ENCODE peak calls at places on chromosomes 6 and 20, in ten cellular contexts. R, H, A, X, F, P, Q, D, W and Y are unnamed samples.

GRCh38 chr20:46828471-46828870 is 66.2 kb upstream of the EYA2 start:
- DNase-seq in R (no peak), H (no peak), A (no peak), X (no peak), F (no peak), P (no peak), Q (no peak), D (no peak), W (no peak), Y (no peak)

GRCh38 chr6:149454405-149454848 is 30.4 kb downstream of the ZC3H12D start:
- DNase-seq in R (no peak), H (no peak), A (peak), X (no peak), F (peak), P (no peak), Q (peak), D (no peak), W (no peak), Y (peak)

GRCh38 chr20:63708301-63709148 is 686 bp downstream of the ZGPAT start:
- DNase-seq in R (no peak), H (peak), A (peak), X (no peak), F (no peak), P (no peak), Q (peak), D (no peak), W (no peak), Y (no peak)

GRCh38 chr6:49305010-49305409 is 158.0 kb downstream of the MMUT start:
- DNase-seq in R (no peak), H (no peak), A (no peak), X (no peak), F (peak), P (no peak), Q (no peak), D (no peak), W (no peak), Y (no peak)

GRCh38 chr20:63423751-63424150 is 48.7 kb downstream of the KCNQ2 start:
- DNase-seq in R (no peak), H (no peak), A (no peak), X (no peak), F (no peak), P (no peak), Q (no peak), D (no peak), W (no peak), Y (no peak)

GRCh38 chr20:64105846-64106434 is 1.4 kb downstream of the NPBWR2 start:
- DNase-seq in R (no peak), H (peak), A (no peak), X (no peak), F (no peak), P (no peak), Q (peak), D (no peak), W (no peak), Y (no peak)

GRCh38 chr6:144055121-144055931 is 40.0 kb downstream of the SF3B5 start:
- DNase-seq in R (no peak), H (no peak), A (no peak), X (no peak), F (no peak), P (no peak), Q (no peak), D (no peak), W (no peak), Y (no peak)

GRCh38 chr6:90083891-90084290 is 189.6 kb downstream of the GJA10 start:
- DNase-seq in R (peak), H (no peak), A (no peak), X (no peak), F (no peak), P (no peak), Q (peak), D (no peak), W (peak), Y (no peak)

GRCh38 chr6:33249732-33250625 is 21.7 kb downstream of the VPS52 start:
- DNase-seq in R (no peak), H (no peak), A (peak), X (no peak), F (peak), P (no peak), Q (peak), D (no peak), W (no peak), Y (no peak)

GRCh38 chr20:51440589-51440988 is 101.9 kb downstream of the NFATC2 start:
- DNase-seq in R (no peak), H (no peak), A (no peak), X (no peak), F (no peak), P (no peak), Q (peak), D (no peak), W (no peak), Y (no peak)

GRCh38 chr6:111534366-111534765 is 51.3 kb upstream of the REV3L start:
- DNase-seq in R (no peak), H (no peak), A (peak), X (no peak), F (peak), P (no peak), Q (no peak), D (no peak), W (no peak), Y (peak)

GRCh38 chr6:53628354-53629119 is 37.0 kb downstream of the KLHL31 start:
- DNase-seq in R (no peak), H (no peak), A (no peak), X (no peak), F (no peak), P (no peak), Q (no peak), D (no peak), W (no peak), Y (peak)

GRCh38 chr20:50284811-50285375 is 94.3 kb downstream of the CEBPB start:
- DNase-seq in R (no peak), H (no peak), A (peak), X (no peak), F (no peak), P (no peak), Q (no peak), D (no peak), W (no peak), Y (no peak)

GRCh38 chr6:111823831-111824607 is 49.2 kb downstream of the FYN start:
- DNase-seq in R (no peak), H (no peak), A (no peak), X (no peak), F (peak), P (peak), Q (no peak), D (no peak), W (no peak), Y (no peak)

GRCh38 chr20:48098099-48098498 is 312.8 kb upstream of the SULF2 start:
- DNase-seq in R (no peak), H (no peak), A (no peak), X (no peak), F (no peak), P (no peak), Q (no peak), D (peak), W (peak), Y (no peak)

GRCh38 chr6:82988904-82989303 is 76.7 kb downstream of the UBE3D start:
- DNase-seq in R (no peak), H (no peak), A (no peak), X (no peak), F (peak), P (no peak), Q (no peak), D (no peak), W (no peak), Y (no peak)

GRCh38 chr20:50027611-50028105 is 44.9 kb downstream of the SNAI1 start:
- DNase-seq in R (no peak), H (no peak), A (peak), X (no peak), F (peak), P (no peak), Q (no peak), D (no peak), W (peak), Y (no peak)

GRCh38 chr6:36626636-36627035 is 32.5 kb downstream of the SRSF3 start:
- DNase-seq in R (no peak), H (no peak), A (peak), X (no peak), F (no peak), P (no peak), Q (peak), D (no peak), W (no peak), Y (no peak)

GRCh38 chr6:134614606-134615485 is 296.9 kb upstream of the SGK1 start:
- DNase-seq in R (no peak), H (no peak), A (no peak), X (no peak), F (no peak), P (no peak), Q (no peak), D (no peak), W (no peak), Y (no peak)

GRCh38 chr6:2179950-2180349 is 65.5 kb downstream of the GMDS start:
- DNase-seq in R (no peak), H (no peak), A (no peak), X (no peak), F (no peak), P (no peak), Q (no peak), D (no peak), W (no peak), Y (no peak)
- TF ChIP-seq POLR2AphosphoS5 in R (no peak), H (no peak), A (no peak), X (no peak), F (no peak), P (no peak), Q (no peak), D (no peak), W (no peak), Y (no peak)

GRCh38 chr6:39411465-39411864 is 89.0 kb upstream of the KCNK16 start:
- DNase-seq in R (no peak), H (no peak), A (no peak), X (peak), F (no peak), P (no peak), Q (no peak), D (no peak), W (no peak), Y (no peak)
- TF ChIP-seq CTCF in R (no peak), H (no peak), A (no peak), X (no peak), F (no peak), P (no peak), Q (no peak), D (no peak), W (no peak), Y (no peak)

GRCh38 chr20:42110301-42110700 is 492.1 kb upstream of the CHD6 start:
- DNase-seq in R (no peak), H (no peak), A (no peak), X (no peak), F (no peak), P (no peak), Q (no peak), D (no peak), W (no peak), Y (no peak)

GRCh38 chr20:42118001-42118400 is 499.8 kb upstream of the CHD6 start:
- DNase-seq in R (no peak), H (no peak), A (no peak), X (no peak), F (no peak), P (no peak), Q (no peak), D (no peak), W (no peak), Y (no peak)

GRCh38 chr20:42111349-42111748 is 493.2 kb upstream of the CHD6 start:
- DNase-seq in R (no peak), H (no peak), A (no peak), X (no peak), F (no peak), P (no peak), Q (no peak), D (no peak), W (no peak), Y (no peak)

GRCh38 chr20:42113236-42113635 is 495.1 kb upstream of the CHD6 start:
- DNase-seq in R (no peak), H (no peak), A (no peak), X (no peak), F (no peak), P (no peak), Q (peak), D (no peak), W (no peak), Y (no peak)

GRCh38 chr20:42112161-42112560 is 494.0 kb upstream of the CHD6 start:
- DNase-seq in R (no peak), H (no peak), A (no peak), X (no peak), F (no peak), P (no peak), Q (no peak), D (no peak), W (no peak), Y (no peak)
- TF ChIP-seq POLR2AphosphoS5 in R (no peak), H (no peak), A (no peak), X (no peak), F (no peak), P (no peak), Q (no peak), D (no peak), W (no peak), Y (no peak)

GRCh38 chr6:7159790-7160525 is 52.2 kb downstream of the RREB1 start:
- DNase-seq in R (no peak), H (no peak), A (no peak), X (no peak), F (no peak), P (peak), Q (no peak), D (no peak), W (no peak), Y (no peak)

GRCh38 chr6:7156666-7157278 is 49.0 kb downstream of the RREB1 start:
- DNase-seq in R (no peak), H (no peak), A (no peak), X (no peak), F (no peak), P (no peak), Q (no peak), D (no peak), W (no peak), Y (no peak)

GRCh38 chr6:7161253-7161623 is 53.5 kb downstream of the RREB1 start:
- DNase-seq in R (no peak), H (no peak), A (no peak), X (no peak), F (no peak), P (no peak), Q (no peak), D (no peak), W (no peak), Y (no peak)

GRCh38 chr6:7155871-7156579 is 48.3 kb downstream of the RREB1 start:
- DNase-seq in R (peak), H (peak), A (no peak), X (no peak), F (no peak), P (no peak), Q (no peak), D (no peak), W (no peak), Y (no peak)

DNA sequence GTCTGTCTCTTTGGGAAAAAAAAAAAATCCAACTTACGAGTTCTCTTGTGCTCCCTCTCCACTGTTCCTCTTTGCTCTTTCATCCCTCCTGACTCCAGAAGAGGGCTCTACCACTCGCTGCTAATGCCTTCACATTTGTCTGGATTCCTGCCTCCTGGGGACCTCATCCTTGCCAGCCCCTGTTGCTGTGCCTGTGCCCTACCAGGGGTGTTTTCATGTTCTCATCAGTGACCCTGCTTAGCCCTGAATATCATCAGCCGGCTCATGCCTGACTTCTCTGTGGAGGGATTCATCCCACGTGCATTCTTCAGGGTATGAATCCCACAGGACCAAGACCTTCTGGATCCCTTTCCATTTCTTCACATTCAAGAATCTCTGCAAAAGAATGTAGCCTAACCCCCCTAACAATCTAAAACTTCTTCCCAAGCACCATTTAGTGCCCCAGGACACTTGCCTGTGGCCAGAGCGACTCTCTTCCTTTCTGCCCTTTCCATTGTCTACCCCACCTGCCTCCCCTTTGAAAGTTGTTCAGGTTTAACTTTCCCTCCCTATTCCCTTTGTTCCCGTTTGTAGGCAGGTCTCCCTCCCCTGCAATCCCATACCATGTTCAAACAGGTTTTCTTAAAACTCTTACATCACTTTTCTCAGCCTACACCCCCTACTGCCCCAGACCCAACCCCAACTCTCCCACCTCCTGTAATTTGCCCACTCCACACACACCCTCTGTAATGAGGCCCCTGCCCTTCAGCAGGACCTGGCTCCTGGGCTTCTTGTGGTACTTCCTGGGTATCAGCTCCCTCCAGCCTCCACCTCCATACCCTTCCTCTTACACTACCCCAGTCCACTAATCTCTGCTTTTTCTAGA is 50.2 kb downstream of the RREB1 start:
- DNase-seq in R (no peak), H (peak), A (no peak), X (no peak), F (no peak), P (no peak), Q (no peak), D (no peak), W (no peak), Y (no peak)
- TF ChIP-seq CTCF in R (no peak), H (no peak), A (no peak), X (no peak), F (no peak), P (peak), Q (no peak), D (no peak), W (peak), Y (no peak)

DNA sequence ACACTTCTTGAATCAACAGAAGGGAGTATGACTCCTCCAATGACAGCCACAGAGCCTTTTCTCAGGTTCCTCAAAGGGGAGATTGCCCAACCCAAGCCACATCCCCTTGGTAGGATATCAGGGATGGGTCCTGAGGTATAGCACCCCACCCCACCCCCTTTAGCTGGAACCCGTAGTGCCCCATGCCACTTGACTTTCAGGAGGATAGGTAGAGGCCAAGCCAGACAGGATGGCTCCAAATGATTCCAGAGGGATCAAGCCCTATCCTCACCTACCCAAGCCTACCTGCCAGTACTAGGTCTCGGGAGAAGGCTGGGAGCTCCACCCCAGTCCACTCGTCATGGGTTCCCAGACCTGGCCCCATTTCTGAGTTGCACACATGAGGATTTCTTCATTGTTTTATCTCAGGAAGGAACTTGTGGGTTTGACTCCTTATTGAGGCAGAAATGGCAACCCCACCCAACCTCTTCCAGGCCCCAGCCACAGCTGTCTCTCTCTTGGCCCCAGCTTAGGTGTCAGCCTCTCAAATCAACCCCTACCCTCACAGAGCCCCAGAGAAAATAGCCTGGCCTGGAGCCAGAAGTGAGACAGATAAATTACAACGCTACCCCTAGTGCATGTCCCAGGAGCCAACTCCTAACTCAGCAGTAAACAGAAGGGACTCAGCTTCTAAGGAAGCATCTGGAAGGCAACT is 3.6 kb downstream of the CCND3 start:
- DNase-seq in R (no peak), H (no peak), A (no peak), X (no peak), F (peak), P (no peak), Q (no peak), D (no peak), W (no peak), Y (no peak)
- TF ChIP-seq POLR2AphosphoS5 in R (no peak), H (no peak), A (no peak), X (no peak), F (no peak), P (no peak), Q (no peak), D (no peak), W (no peak), Y (no peak)

DNA sequence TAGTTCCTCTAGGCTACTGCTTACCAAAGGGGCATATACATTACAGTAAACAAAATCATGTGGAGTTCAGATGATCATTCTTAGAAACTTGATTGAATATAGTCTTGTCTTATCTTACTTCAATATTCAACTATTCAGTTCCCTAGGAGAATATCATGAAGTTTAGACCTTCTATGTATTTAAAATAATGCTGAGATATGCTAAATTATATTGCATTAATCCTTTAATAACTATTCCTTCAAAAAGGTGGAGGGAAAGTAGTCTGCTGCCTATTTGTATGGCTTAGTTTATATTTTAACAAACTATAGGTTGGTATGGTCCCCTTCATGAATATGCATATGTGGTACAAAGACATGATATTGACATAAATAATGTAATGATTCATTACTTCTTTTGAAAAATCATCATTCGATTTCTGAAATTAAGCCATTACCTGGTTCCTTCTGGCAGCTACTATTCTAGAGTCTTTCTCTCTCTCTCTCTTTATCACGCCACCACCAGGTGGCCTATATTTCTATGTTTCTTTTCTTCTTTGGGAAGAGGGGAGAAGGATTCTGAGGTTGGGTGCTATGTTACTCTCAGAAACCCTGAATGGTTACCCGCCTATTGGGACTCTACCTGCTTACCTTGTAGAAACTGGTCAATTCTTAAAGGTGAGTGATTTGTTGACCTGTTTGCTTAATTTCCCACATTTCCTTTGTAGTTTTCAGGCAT is 855.8 kb downstream of the HACE1 start:
- DNase-seq in R (no peak), H (peak), A (no peak), X (no peak), F (no peak), P (peak), Q (no peak), D (no peak), W (no peak), Y (no peak)
- TF ChIP-seq CTCF in R (no peak), H (peak), A (no peak), X (no peak), F (no peak), P (peak), Q (no peak), D (peak), W (no peak), Y (no peak)

GRCh38 chr20:2872304-2873009 is 824 bp upstream of the PTPRA start:
- DNase-seq in R (peak), H (peak), A (peak), X (no peak), F (peak), P (peak), Q (peak), D (no peak), W (peak), Y (peak)

GRCh38 chr20:2874456-2874855 is 1.2 kb downstream of the PTPRA start:
- DNase-seq in R (no peak), H (peak), A (no peak), X (no peak), F (peak), P (no peak), Q (no peak), D (no peak), W (no peak), Y (no peak)

GRCh38 chr20:2871555-2872303 is 1.6 kb upstream of the PTPRA start:
- DNase-seq in R (no peak), H (peak), A (no peak), X (no peak), F (no peak), P (peak), Q (no peak), D (no peak), W (peak), Y (no peak)

GRCh38 chr20:2873010-2873746 is at the start of gene PTPRA:
- DNase-seq in R (peak), H (peak), A (peak), X (peak), F (peak), P (peak), Q (peak), D (peak), W (peak), Y (peak)

GRCh38 chr20:2873747-2874041 is 413 bp downstream of the PTPRA start:
- DNase-seq in R (no peak), H (peak), A (no peak), X (no peak), F (peak), P (peak), Q (peak), D (no peak), W (peak), Y (peak)
- TF ChIP-seq POLR2AphosphoS5 in R (no peak), H (no peak), A (no peak), X (no peak), F (no peak), P (no peak), Q (no peak), D (no peak), W (no peak), Y (no peak)

GRCh38 chr6:137740967-137741761 is 125.9 kb upstream of the TNFAIP3 start:
- DNase-seq in R (no peak), H (peak), A (no peak), X (no peak), F (no peak), P (no peak), Q (no peak), D (no peak), W (no peak), Y (no peak)
- TF ChIP-seq CTCF in R (no peak), H (peak), A (no peak), X (no peak), F (no peak), P (peak), Q (no peak), D (no peak), W (peak), Y (no peak)